ENCODE peak calls at places on chromosomes 13 and 19, in ten cellular contexts. K is astrocyte, C is OCI-LY7, L is fibroblast of lung, J is keratinocyte, I is IMR-90, E is PC-9, R is neural progenitor cell, W is H1, V is GM12878. B is an unnamed sample. For H3K36me3 and H4K20me1, the result is how much of the 10 kb centered on the place peaks cover.

GRCh38 chr13:62167650-62168172 is 752.1 kb upstream of the PCDH20 start:
- DNase-seq in K (no peak), L (no peak), V (no peak), W (no peak), E (no peak), R (no peak), C (no peak), I (no peak), J (no peak), B (no peak)

GRCh38 chr19:12946092-12946845 is 607 bp downstream of the RAD23A start:
- DNase-seq in W (peak), C (peak), R (peak), E (peak), L (peak), I (peak), K (peak), V (no peak), J (no peak), B (peak)

GRCh38 chr19:50036905-50037304 is 11.1 kb downstream of the ZNF473 start:
- DNase-seq in C (no peak), W (no peak), K (no peak), R (no peak), V (no peak), J (no peak), E (no peak), I (no peak), L (no peak), B (no peak)

GRCh38 chr19:38274734-38275133 is 10.4 kb downstream of the SPINT2 start:
- DNase-seq in C (no peak), R (no peak), E (no peak), L (no peak), K (no peak), V (no peak), I (no peak), J (no peak), W (no peak), B (no peak)

GRCh38 chr19:29662604-29663404 is 2.5 kb upstream of the PLEKHF1 start:
- DNase-seq in J (no peak), L (peak), E (peak), V (no peak), I (peak), K (peak), C (no peak), R (no peak), W (no peak), B (no peak)

GRCh38 chr13:31444266-31444862 is 244.6 kb downstream of the B3GLCT start:
- DNase-seq in W (no peak), J (no peak), E (no peak), R (no peak), V (no peak), K (no peak), I (no peak), C (no peak), L (no peak), B (no peak)

GRCh38 chr13:100483836-100484381 is 104.7 kb downstream of the GGACT start:
- DNase-seq in L (no peak), J (no peak), K (no peak), E (no peak), W (no peak), I (no peak), R (no peak), V (no peak), C (no peak), B (no peak)

GRCh38 chr13:85651440-85651839 is 147.8 kb downstream of the SLITRK6 start:
- DNase-seq in E (peak), J (peak), I (peak), K (peak), L (no peak), C (no peak), W (no peak), V (no peak), R (no peak), B (no peak)

GRCh38 chr19:7705387-7706187 is 3.7 kb upstream of the FCER2 start:
- DNase-seq in E (no peak), V (peak), C (peak), W (no peak), I (no peak), R (no peak), K (no peak), L (no peak), J (no peak), B (no peak)

GRCh38 chr19:36139473-36140288 is at the start of gene CAPNS1:
- DNase-seq in K (peak), W (peak), C (peak), L (peak), V (peak), R (peak), J (no peak), I (peak), E (peak), B (peak)

GRCh38 chr19:23991170-23991569 is 76.5 kb downstream of the ZNF726 start:
- DNase-seq in C (peak), W (no peak), I (no peak), R (no peak), E (peak), L (no peak), J (peak), K (peak), V (no peak), B (peak)

GRCh38 chr13:20610006-20610405 is 43.0 kb downstream of the IFT88 start:
- DNase-seq in L (peak), J (no peak), R (no peak), E (no peak), C (no peak), K (no peak), V (no peak), I (peak), W (no peak), B (no peak)

GRCh38 chr19:19372656-19373416 is 32.6 kb upstream of the GATAD2A start:
- DNase-seq in V (no peak), W (no peak), K (no peak), C (peak), J (no peak), R (no peak), E (peak), I (peak), L (peak), B (no peak)

GRCh38 chr13:80778302-80778701 is 437.4 kb upstream of the SPRY2 start:
- DNase-seq in I (no peak), J (peak), L (no peak), K (no peak), V (no peak), E (no peak), W (no peak), R (no peak), C (no peak), B (no peak)

GRCh38 chr19:14383556-14383897 is 2.3 kb downstream of the ADGRE5 start:
- DNase-seq in K (no peak), J (no peak), V (no peak), I (peak), C (no peak), L (peak), E (no peak), R (no peak), W (no peak), B (no peak)

GRCh38 chr13:21020581-21020980 is 40.8 kb downstream of the LATS2 start:
- DNase-seq in C (no peak), W (no peak), I (no peak), L (no peak), E (no peak), J (no peak), R (no peak), V (no peak), K (no peak), B (no peak)

GRCh38 chr13:43720780-43721397 is 65.9 kb downstream of the ENOX1 start:
- DNase-seq in C (no peak), R (no peak), K (no peak), J (no peak), W (no peak), I (peak), L (peak), E (no peak), V (no peak), B (no peak)

GRCh38 chr13:40528881-40529280 is 137.6 kb downstream of the FOXO1 start:
- DNase-seq in K (no peak), I (no peak), C (no peak), L (no peak), E (no peak), J (no peak), R (no peak), W (no peak), V (no peak), B (no peak)

GRCh38 chr13:48264052-48264451 is 31.0 kb downstream of the ITM2B start:
- DNase-seq in J (no peak), V (no peak), W (no peak), L (no peak), R (no peak), I (no peak), E (no peak), C (no peak), K (no peak), B (no peak)

GRCh38 chr13:31909889-31910551 is 121.6 kb upstream of the FRY start:
- DNase-seq in I (peak), K (peak), W (no peak), V (peak), L (peak), R (peak), J (peak), E (peak), C (peak), B (peak)

DNA sequence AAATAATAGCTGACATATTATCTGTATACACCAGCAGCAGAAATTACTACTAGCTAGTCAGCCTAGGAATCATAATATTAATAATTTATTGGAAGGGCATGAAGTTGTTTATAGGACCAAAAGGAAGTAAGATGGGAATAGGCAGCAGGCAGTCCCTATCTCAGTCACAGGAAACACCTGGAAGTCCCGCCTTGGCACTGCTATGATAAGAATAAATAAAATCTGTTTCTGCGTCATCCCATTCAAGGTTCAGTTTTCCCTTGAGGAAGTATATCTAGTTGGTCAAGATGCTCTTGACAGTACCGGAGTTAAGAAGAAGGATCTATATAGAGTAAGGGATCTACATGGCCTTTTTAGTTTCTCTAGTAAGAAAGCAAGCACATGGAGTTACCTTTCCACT is 830.8 kb downstream of the DIAPH3 start:
- DNase-seq in L (no peak), R (no peak), W (no peak), C (no peak), I (no peak), J (no peak), K (no peak), E (no peak), V (no peak), B (no peak)
- H3K36me3 ChIP-seq in L (under half), R (under half), W (under half), C (under half), I (under half), J (under half), K (under half), E (under half), V (under half), B (under half)

GRCh38 chr19:5503598-5503997 is 48.4 kb downstream of the ZNRF4 start:
- DNase-seq in I (no peak), K (no peak), W (no peak), V (no peak), C (no peak), J (no peak), E (no peak), L (no peak), R (no peak), B (peak)
- TF ChIP-seq CTCF in I (no peak), K (peak), W (no peak), V (peak), C (peak), J (no peak), E (no peak), L (no peak), R (peak), B (peak)

GRCh38 chr13:108226184-108226583 is 8.0 kb downstream of the ABHD13 start:
- DNase-seq in C (no peak), K (no peak), W (no peak), V (no peak), E (no peak), L (no peak), I (no peak), R (no peak), J (no peak), B (no peak)
- H4K20me1 ChIP-seq in C (under half), K (half or more), W (under half), V (under half), E (under half), L (under half), I (under half), R (under half), J (under half), B (half or more)

DNA sequence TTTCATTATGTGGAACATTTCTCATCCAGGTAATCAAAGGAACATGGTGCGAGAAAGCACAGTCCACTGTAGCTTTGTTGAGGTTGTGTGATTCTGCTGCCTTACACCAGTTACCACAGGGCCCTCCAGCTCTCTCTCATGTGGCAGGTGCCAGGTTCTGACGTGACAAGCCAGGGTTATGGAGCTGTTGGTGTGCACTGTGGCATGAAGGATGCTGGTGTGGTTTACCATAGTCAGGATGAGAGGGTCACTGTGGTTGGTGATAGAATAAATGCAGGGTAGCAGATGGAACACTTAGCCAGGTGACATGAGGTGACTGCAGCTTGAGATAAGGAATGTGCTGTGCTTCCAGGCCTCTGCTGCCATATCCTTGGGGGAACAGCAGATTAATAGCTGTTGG is 7.4 kb downstream of the ZNF223 start:
- DNase-seq in K (no peak), C (no peak), W (no peak), E (no peak), V (no peak), J (no peak), I (no peak), R (no peak), L (no peak), B (peak)
- H3K36me3 ChIP-seq in K (under half), C (under half), W (under half), E (under half), V (under half), J (under half), I (under half), R (under half), L (under half), B (under half)

GRCh38 chr13:97367016-97367415 is 67.0 kb upstream of the RAP2A start:
- DNase-seq in W (no peak), C (no peak), V (no peak), K (peak), J (no peak), I (peak), E (no peak), R (no peak), L (peak), B (peak)

GRCh38 chr13:97364031-97364430 is 69.9 kb upstream of the RAP2A start:
- DNase-seq in J (no peak), I (no peak), R (no peak), E (no peak), W (no peak), K (peak), L (no peak), C (no peak), V (no peak), B (no peak)

GRCh38 chr13:97364827-97365226 is 69.1 kb upstream of the RAP2A start:
- DNase-seq in I (no peak), L (no peak), R (no peak), E (no peak), J (no peak), C (no peak), V (no peak), W (no peak), K (no peak), B (no peak)

GRCh38 chr13:97367427-97367826 is 66.5 kb upstream of the RAP2A start:
- DNase-seq in C (no peak), R (peak), E (no peak), J (no peak), V (no peak), K (peak), L (peak), I (peak), W (no peak), B (peak)

GRCh38 chr13:97366172-97366688 is 67.7 kb upstream of the RAP2A start:
- DNase-seq in C (no peak), W (no peak), K (no peak), R (no peak), I (no peak), V (no peak), E (no peak), L (peak), J (no peak), B (no peak)
- TF ChIP-seq CTCF in C (no peak), W (no peak), K (no peak), R (peak), I (peak), V (no peak), E (no peak), L (peak), J (no peak), B (peak)

GRCh38 chr19:47679922-47680857 is 33.0 kb upstream of the EHD2 start:
- DNase-seq in I (no peak), L (no peak), V (no peak), E (no peak), K (no peak), R (no peak), W (no peak), C (no peak), J (no peak), B (no peak)
- H4K20me1 ChIP-seq in I (under half), L (under half), V (under half), E (under half), K (under half), R (under half), W (under half), C (under half), J (under half), B (under half)

GRCh38 chr13:108306768-108307332 is 37.3 kb downstream of the TNFSF13B start:
- DNase-seq in E (no peak), W (no peak), J (no peak), V (no peak), C (no peak), R (no peak), K (peak), I (no peak), L (no peak), B (no peak)

GRCh38 chr13:108305655-108306054 is 36.1 kb downstream of the TNFSF13B start:
- DNase-seq in L (no peak), V (no peak), E (no peak), C (no peak), K (no peak), J (no peak), R (no peak), W (no peak), I (no peak), B (no peak)

GRCh38 chr13:108304170-108305068 is 34.9 kb downstream of the TNFSF13B start:
- DNase-seq in R (no peak), E (no peak), J (no peak), K (no peak), C (no peak), W (no peak), L (no peak), V (no peak), I (no peak), B (no peak)

GRCh38 chr13:108297114-108297513 is 27.6 kb downstream of the TNFSF13B start:
- DNase-seq in C (no peak), L (no peak), E (no peak), R (no peak), W (no peak), K (no peak), V (no peak), I (no peak), J (no peak), B (no peak)

DNA sequence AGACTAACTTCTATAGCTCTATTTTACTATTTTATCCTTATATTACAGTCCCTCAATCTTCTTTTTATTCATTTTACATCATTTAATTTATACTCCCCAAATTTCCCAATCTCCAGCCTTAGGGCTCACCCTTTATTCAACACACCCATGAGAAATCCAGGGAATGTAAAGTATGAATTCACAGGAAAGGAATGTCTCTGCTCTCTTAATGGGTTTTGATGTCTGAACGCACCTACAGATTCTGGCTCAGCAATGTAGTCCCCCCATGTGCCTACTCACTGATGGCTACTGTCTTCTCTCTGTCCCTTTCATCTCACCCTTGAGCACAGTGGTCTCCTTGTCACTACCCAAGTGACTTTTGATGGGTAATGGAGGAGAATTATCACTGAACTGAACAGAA is 32.8 kb downstream of the TNFSF13B start:
- DNase-seq in R (no peak), C (no peak), J (no peak), W (no peak), V (no peak), L (no peak), E (no peak), I (peak), K (peak), B (no peak)
- H3K36me3 ChIP-seq in R (under half), C (under half), J (under half), W (under half), V (under half), L (under half), E (under half), I (under half), K (under half), B (under half)

GRCh38 chr19:40700083-40700482 is 9.6 kb upstream of the NUMBL start:
- DNase-seq in J (no peak), E (no peak), W (no peak), I (no peak), V (no peak), K (no peak), C (no peak), L (no peak), R (no peak), B (no peak)

GRCh38 chr19:40703029-40703755 is 12.7 kb upstream of the NUMBL start:
- DNase-seq in L (no peak), W (no peak), R (no peak), V (no peak), I (no peak), J (no peak), C (no peak), K (no peak), E (no peak), B (no peak)

GRCh38 chr19:40701758-40702157 is 11.3 kb upstream of the NUMBL start:
- DNase-seq in V (no peak), L (no peak), I (no peak), R (no peak), J (no peak), W (no peak), C (no peak), E (no peak), K (no peak), B (no peak)

GRCh38 chr19:40704491-40705361 is 12.0 kb downstream of the COQ8B start:
- DNase-seq in I (no peak), R (no peak), C (no peak), W (no peak), K (no peak), E (no peak), V (no peak), J (no peak), L (no peak), B (no peak)

GRCh38 chr19:40702337-40703012 is 12.0 kb upstream of the NUMBL start:
- DNase-seq in L (peak), E (no peak), W (no peak), J (no peak), I (no peak), C (no peak), V (no peak), R (peak), K (no peak), B (no peak)
- TF ChIP-seq CTCF in L (peak), E (peak), W (peak), J (peak), I (peak), C (no peak), V (no peak), R (peak), K (peak), B (no peak)

DNA sequence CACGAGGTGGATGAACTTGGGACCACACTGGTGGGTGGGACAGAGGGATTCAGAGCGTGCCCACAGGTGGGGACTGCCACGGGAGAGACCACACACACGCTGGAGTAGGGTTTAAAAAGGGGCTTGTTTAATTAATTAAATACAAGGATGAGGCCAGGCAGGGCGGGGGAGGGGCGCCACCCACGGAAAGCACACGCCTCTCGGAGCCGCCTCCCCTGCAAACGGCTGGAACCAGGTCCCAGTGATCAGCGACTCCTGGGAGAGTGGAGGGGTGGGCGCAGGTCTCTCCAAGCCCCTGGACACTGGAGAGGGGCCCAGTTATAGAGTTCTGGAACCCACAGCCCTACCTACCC is 4.0 kb upstream of the REXO1 start:
- DNase-seq in C (no peak), R (no peak), L (no peak), K (no peak), V (no peak), I (no peak), J (no peak), W (no peak), E (no peak), B (peak)
- H4K20me1 ChIP-seq in C (under half), R (half or more), L (under half), K (half or more), V (under half), I (under half), J (under half), W (under half), E (under half), B (half or more)